ENCODE peak calls at places on chromosomes 7 and 10, in seven cellular contexts. T is stimulated activated CD8-positive, alpha-beta memory T cell treated with anti-CD3 and anti-CD28 coated beads, Interleukin-2, amount 100 ng/mL, for 48 hours; G is NCI-H1417; K is astrocyte of the spinal cord; L is NCI-H1694; R is T-helper 1 cell; W is fibroblast of mammary gland. B is an unnamed sample.

GRCh38 chr10:127736915-127737562 is at the start of gene FOXI2:
- DNase-seq in T (no peak), G (no peak), K (no peak), L (no peak), R (no peak), W (no peak), B (no peak)

GRCh38 chr10:27369832-27370231 is 129.2 kb upstream of the ACBD5 start:
- DNase-seq in T (no peak), G (no peak), K (no peak), L (no peak), R (no peak), W (no peak), B (no peak)

GRCh38 chr10:74919671-74920070 is 93.3 kb downstream of the KAT6B start:
- DNase-seq in T (no peak), G (no peak), K (no peak), L (no peak), R (no peak), W (no peak), B (no peak)

GRCh38 chr7:113040849-113041248 is 45.8 kb downstream of the GPR85 start:
- DNase-seq in T (no peak), G (no peak), K (no peak), L (no peak), R (no peak), W (no peak), B (no peak)

GRCh38 chr7:155363852-155364600 is 66.3 kb downstream of the INSIG1 start:
- DNase-seq in T (no peak), G (no peak), K (no peak), L (no peak), R (no peak), W (no peak), B (no peak)

GRCh38 chr7:88310950-88311674 is 4.4 kb upstream of the STEAP4 start:
- DNase-seq in T (no peak), G (no peak), K (no peak), L (no peak), R (no peak), W (peak), B (no peak)

GRCh38 chr7:84022686-84023308 is 171.8 kb downstream of the SEMA3A start:
- DNase-seq in T (no peak), G (peak), K (no peak), L (no peak), R (no peak), W (no peak), B (no peak)

GRCh38 chr7:42661312-42661711 is 250.6 kb downstream of the C7orf25 start:
- DNase-seq in T (no peak), G (no peak), K (peak), L (no peak), R (no peak), W (peak), B (no peak)

GRCh38 chr10:95242581-95243317 is 48.1 kb downstream of the PDLIM1 start:
- DNase-seq in T (no peak), G (peak), K (peak), L (peak), R (no peak), W (peak), B (no peak)

GRCh38 chr10:22503315-22504090 is 158.2 kb downstream of the SPAG6 start:
- DNase-seq in T (no peak), G (no peak), K (no peak), L (no peak), R (no peak), W (no peak), B (no peak)